ENCODE peak calls at places on chromosomes 5 and 9, in eight cellular contexts. A is CD8-positive, alpha-beta memory T cell; U is tibial artery; W is GM23338; Q is DND-41; I is heart left ventricle; J is lower lobe of right lung; M is sigmoid colon. N is an unnamed sample.

GRCh38 chr9:114681594-114682332 is at the start of gene TEX48:
- DNase-seq in A (peak; percentile 69), U (peak; percentile 28), W (peak; percentile 91), Q (peak; percentile 70), I (peak; percentile 38), J (peak; percentile 59), M (peak; percentile 71), N (peak; percentile 84)

GRCh38 chr5:2136728-2137333 is 254.1 kb upstream of the IRX4 start:
- DNase-seq in A (no peak), U (no peak), W (no peak), Q (no peak), I (no peak), J (no peak), M (no peak), N (no peak)

GRCh38 chr5:173802670-173803165 is 85.4 kb upstream of the CPEB4 start:
- DNase-seq in A (no peak), U (peak; percentile 64), W (no peak), Q (no peak), I (no peak), J (peak; percentile 85), M (peak; percentile 69), N (no peak)

GRCh38 chr5:66694036-66694435 is 97.8 kb downstream of the MAST4 start:
- DNase-seq in A (no peak), U (no peak), W (no peak), Q (no peak), I (no peak), J (no peak), M (no peak), N (no peak)

GRCh38 chr5:139903805-139904565 is 108.4 kb downstream of the PSD2 start:
- DNase-seq in A (no peak), U (no peak), W (peak; percentile 80), Q (no peak), I (no peak), J (no peak), M (peak; percentile 61), N (no peak)

GRCh38 chr5:43485406-43485805 is 1.7 kb upstream of the TMEM267 start:
- DNase-seq in A (no peak), U (no peak), W (no peak), Q (no peak), I (no peak), J (no peak), M (no peak), N (no peak)

GRCh38 chr9:134571326-134571871 is 70.2 kb upstream of the COL5A1 start:
- DNase-seq in A (no peak), U (no peak), W (no peak), Q (no peak), I (no peak), J (no peak), M (peak; percentile 43), N (no peak)

GRCh38 chr5:146872191-146872590 is 6.4 kb downstream of the PPP2R2B start:
- DNase-seq in A (no peak), U (no peak), W (peak; percentile 81), Q (no peak), I (no peak), J (no peak), M (no peak), N (no peak)

GRCh38 chr9:122325124-122325523 is 45.7 kb upstream of the PTGS1 start:
- DNase-seq in A (no peak), U (no peak), W (no peak), Q (no peak), I (no peak), J (no peak), M (no peak), N (no peak)

GRCh38 chr9:2241875-2242741 is 227.0 kb downstream of the SMARCA2 start:
- DNase-seq in A (peak; percentile 23), U (peak; percentile 72), W (peak; percentile 96), Q (peak; percentile 81), I (peak; percentile 84), J (peak; percentile 80), M (peak; percentile 90), N (peak; percentile 58)

GRCh38 chr5:145479862-145480261 is 355.3 kb downstream of the PRELID2 start:
- DNase-seq in A (no peak), U (no peak), W (no peak), Q (no peak), I (no peak), J (no peak), M (no peak), N (no peak)

GRCh38 chr9:70534058-70534457 is 119.6 kb upstream of the KLF9 start:
- DNase-seq in A (no peak), U (no peak), W (no peak), Q (no peak), I (no peak), J (no peak), M (no peak), N (no peak)
- H3K27ac ChIP-seq in A (no peak overlapping the region), U (no peak overlapping the region), W (no peak overlapping the region), Q (no peak overlapping the region), I (no peak overlapping the region), J (no peak overlapping the region), M (no peak overlapping the region), N (no peak overlapping the region)

GRCh38 chr5:94064025-94064424 is 322.6 kb upstream of the POU5F2 start:
- DNase-seq in A (no peak), U (no peak), W (no peak), Q (no peak), I (no peak), J (no peak), M (no peak), N (no peak)
- H3K4me1 ChIP-seq in A (no peaks in the 10 kb centered on the region), U (no peaks in the 10 kb centered on the region), W (no peaks in the 10 kb centered on the region), Q (no peaks in the 10 kb centered on the region), I (no peaks in the 10 kb centered on the region), J (no peaks in the 10 kb centered on the region), M (no peaks in the 10 kb centered on the region), N (peaks cover 4% of the 10 kb centered on the region)

GRCh38 chr5:143101740-143102386 is 301.6 kb downstream of the NR3C1 start:
- DNase-seq in A (no peak), U (no peak), W (no peak), Q (peak; percentile 7), I (no peak), J (no peak), M (no peak), N (no peak)
- H3K27ac ChIP-seq in A (no peak overlapping the region), U (no peak overlapping the region), W (no peak overlapping the region), Q (no peak overlapping the region), I (peak overlapping the region; percentile 36), J (no peak overlapping the region), M (peak overlapping the region; percentile 34), N (no peak overlapping the region)

DNA sequence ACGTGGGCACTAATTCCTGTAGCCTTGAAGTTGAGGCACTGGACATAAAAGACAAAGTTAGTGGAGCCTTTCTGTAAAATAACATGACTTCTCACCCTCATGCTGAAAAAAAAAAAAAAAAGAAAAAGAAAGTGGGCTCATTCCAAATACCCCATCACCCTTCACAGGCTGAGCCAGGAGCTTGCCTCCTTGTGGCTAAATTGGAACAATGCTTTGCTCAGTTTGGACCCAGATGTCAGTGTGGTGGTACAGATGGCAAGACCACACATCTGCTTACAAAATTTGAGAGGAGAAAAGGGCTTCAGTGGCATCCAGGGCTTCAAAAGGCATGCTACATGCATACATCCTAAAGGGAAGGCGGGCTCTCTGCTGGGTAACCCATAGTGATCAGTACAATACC is 342.8 kb downstream of the EBF1 start:
- DNase-seq in A (no peak), U (no peak), W (peak; percentile 53), Q (peak; percentile 16), I (no peak), J (no peak), M (no peak), N (no peak)
- H3K4me1 ChIP-seq in A (no peaks in the 10 kb centered on the region), U (no peaks in the 10 kb centered on the region), W (peaks cover 5% of the 10 kb centered on the region), Q (no peaks in the 10 kb centered on the region), I (peaks cover 4% of the 10 kb centered on the region), J (no peaks in the 10 kb centered on the region), M (no peaks in the 10 kb centered on the region), N (no peaks in the 10 kb centered on the region)

GRCh38 chr9:89065921-89066320 is 74.7 kb downstream of the S1PR3 start:
- DNase-seq in A (no peak), U (no peak), W (no peak), Q (no peak), I (no peak), J (no peak), M (no peak), N (no peak)
- H3K27ac ChIP-seq in A (no peak overlapping the region), U (no peak overlapping the region), W (no peak overlapping the region), Q (no peak overlapping the region), I (no peak overlapping the region), J (no peak overlapping the region), M (no peak overlapping the region), N (no peak overlapping the region)

GRCh38 chr5:154309805-154310204 is 119.3 kb downstream of the GALNT10 start:
- DNase-seq in A (no peak), U (no peak), W (no peak), Q (no peak), I (no peak), J (no peak), M (no peak), N (no peak)
- H3K4me1 ChIP-seq in A (no peaks in the 10 kb centered on the region), U (no peaks in the 10 kb centered on the region), W (no peaks in the 10 kb centered on the region), Q (no peaks in the 10 kb centered on the region), I (no peaks in the 10 kb centered on the region), J (no peaks in the 10 kb centered on the region), M (no peaks in the 10 kb centered on the region), N (no peaks in the 10 kb centered on the region)

DNA sequence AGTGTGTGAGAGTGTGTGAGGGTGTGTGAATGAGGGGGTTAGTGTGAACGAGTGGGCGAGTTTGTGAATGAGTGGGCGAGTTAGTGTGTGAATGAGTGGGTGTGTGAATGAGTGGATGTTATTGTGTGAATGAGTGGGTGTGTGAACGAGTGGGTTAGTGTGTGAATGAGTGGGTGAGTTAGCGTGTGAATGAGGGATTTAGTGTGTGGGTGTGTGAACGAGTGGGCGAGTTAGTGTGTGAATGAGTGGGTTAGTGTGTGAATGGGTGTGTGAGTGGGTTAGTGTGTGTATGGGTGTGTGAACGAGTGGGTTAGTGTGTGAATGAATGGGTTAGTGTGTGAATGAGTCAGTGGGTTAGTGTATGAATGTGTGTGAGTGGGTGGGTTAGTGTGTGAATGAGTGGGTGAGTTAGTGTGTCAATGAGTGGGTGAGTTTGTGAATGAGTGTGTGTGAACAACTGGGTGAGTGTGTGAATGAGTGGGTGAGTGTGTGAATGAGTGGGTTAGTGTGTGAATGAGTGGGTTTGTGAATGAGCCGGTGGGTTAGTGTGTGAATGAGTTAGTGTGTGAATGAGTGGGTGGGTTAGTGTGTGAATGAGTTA is 37.5 kb downstream of the NKD2 start:
- DNase-seq in A (no peak), U (no peak), W (no peak), Q (no peak), I (no peak), J (no peak), M (peak; percentile 6), N (no peak)
- H3K27ac ChIP-seq in A (no peak overlapping the region), U (no peak overlapping the region), W (no peak overlapping the region), Q (no peak overlapping the region), I (no peak overlapping the region), J (no peak overlapping the region), M (no peak overlapping the region), N (no peak overlapping the region)

DNA sequence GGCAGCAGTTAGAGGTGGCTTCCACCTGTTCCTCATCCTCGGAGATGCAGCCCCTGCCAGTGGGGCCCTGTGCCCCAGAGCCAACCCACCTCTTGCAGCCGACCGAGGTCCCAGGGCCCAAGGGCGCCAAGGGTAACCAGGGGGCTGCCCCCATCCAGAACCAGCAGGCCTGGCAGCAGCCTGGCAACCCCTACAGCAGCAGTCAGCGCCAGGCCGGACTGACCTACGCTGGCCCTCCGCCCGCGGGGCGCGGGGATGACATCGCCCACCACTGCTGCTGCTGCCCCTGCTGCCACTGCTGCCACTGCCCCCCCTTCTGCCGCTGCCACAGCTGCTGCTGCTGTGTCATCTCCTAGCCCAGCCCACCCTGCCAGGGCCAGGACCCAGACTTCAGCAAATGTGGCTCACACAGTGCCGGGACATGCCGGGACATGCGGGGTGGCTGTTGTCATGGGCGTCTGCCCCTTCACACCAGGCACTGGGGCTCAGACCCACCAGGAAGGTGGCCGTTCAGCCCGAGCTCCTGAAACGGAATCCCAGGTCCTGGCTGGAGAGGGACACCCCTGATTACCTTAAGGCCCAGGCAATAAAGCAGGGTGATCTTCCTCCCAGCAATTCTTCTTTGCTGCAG is 842 bp downstream of the CYSRT1 start:
- DNase-seq in A (no peak), U (no peak), W (no peak), Q (no peak), I (no peak), J (no peak), M (no peak), N (no peak)
- H3K4me1 ChIP-seq in A (peaks cover 13% of the 10 kb centered on the region), U (no peaks in the 10 kb centered on the region), W (no peaks in the 10 kb centered on the region), Q (peaks cover 20% of the 10 kb centered on the region), I (peaks cover 21% of the 10 kb centered on the region), J (peaks cover 30% of the 10 kb centered on the region), M (peaks cover 26% of the 10 kb centered on the region), N (peaks cover 18% of the 10 kb centered on the region)

N was measured in CD4-positive, alpha-beta memory T cell.